ENCODE peak calls at places on chromosome 16, in four cellular contexts. A, J, K and W are unnamed samples.

GRCh38 chr16:56370836-56371235 is 54.5 kb downstream of the AMFR start:
- DNase-seq in K (no peak), J (no peak), A (no peak), W (no peak)

GRCh38 chr16:11328172-11329079 is 16.8 kb upstream of the RMI2 start:
- DNase-seq in K (peak; percentile 86), A (no peak), J (no peak), W (peak; percentile 95)

GRCh38 chr16:70777973-70778406 is 23.0 kb downstream of the VAC14 start:
- DNase-seq in K (no peak), J (peak; percentile 42), A (no peak), W (no peak)

GRCh38 chr16:74727903-74728302 is 27.2 kb upstream of the MLKL start:
- DNase-seq in K (no peak), J (no peak), A (no peak), W (no peak)

GRCh38 chr16:79066621-79067020 is 533.9 kb downstream of the MAF start:
- DNase-seq in K (no peak), J (no peak), A (no peak), W (no peak)

GRCh38 chr16:87681990-87682570 is 79.8 kb downstream of the JPH3 start:
- DNase-seq in A (no peak), K (no peak), J (no peak), W (no peak)

GRCh38 chr16:85422374-85423185 is 190.5 kb upstream of the GSE1 start:
- DNase-seq in K (no peak), J (peak; percentile 67), A (no peak), W (no peak)

GRCh38 chr16:17343028-17343427 is 127.7 kb downstream of the XYLT1 start:
- DNase-seq in J (no peak), K (peak; percentile 54), A (no peak), W (peak; percentile 63)

GRCh38 chr16:12575288-12575687 is 228.4 kb downstream of the CPPED1 start:
- DNase-seq in J (peak; percentile 12), A (no peak), K (no peak), W (no peak)

GRCh38 chr16:14493791-14494190 is 136.3 kb downstream of the PARN start:
- DNase-seq in K (no peak), J (no peak), A (no peak), W (no peak)

GRCh38 chr16:1220841-1221627 is 4.0 kb downstream of the TPSG1 start:
- DNase-seq in K (no peak), J (no peak), A (no peak), W (no peak)

GRCh38 chr16:85564277-85565051 is 48.7 kb upstream of the GSE1 start:
- DNase-seq in K (no peak), J (no peak), A (no peak), W (no peak)

GRCh38 chr16:58346831-58347371 is 45.4 kb upstream of the GINS3 start:
- DNase-seq in K (no peak), J (no peak), A (no peak), W (no peak)

GRCh38 chr16:75606507-75606906 is 16.6 kb downstream of the ADAT1 start:
- DNase-seq in J (no peak), A (no peak), K (no peak), W (no peak)

GRCh38 chr16:53629151-53629550 is 74.5 kb downstream of the RPGRIP1L start:
- DNase-seq in A (no peak), K (no peak), J (no peak), W (no peak)

GRCh38 chr16:58661199-58661830 is 23.3 kb downstream of the SLC38A7 start:
- DNase-seq in A (no peak), K (peak; percentile 75), J (peak; percentile 77), W (no peak)

GRCh38 chr16:31754998-31755615 is 118.5 kb upstream of the ZNF267 start:
- DNase-seq in A (no peak), J (no peak), K (no peak), W (no peak)

GRCh38 chr16:78072275-78072674 is 27.2 kb upstream of the WWOX start:
- DNase-seq in J (no peak), A (no peak), K (no peak), W (no peak)

GRCh38 chr16:81645303-81645702 is 133.8 kb upstream of the PLCG2 start:
- DNase-seq in A (no peak), J (no peak), K (no peak), W (no peak)

GRCh38 chr16:88285514-88285822 is 97.3 kb upstream of the ZNF469 start:
- DNase-seq in J (no peak), A (no peak), K (no peak), W (no peak)

GRCh38 chr16:57723170-57723569 is 12.4 kb upstream of the KATNB1 start:
- DNase-seq in J (peak; percentile 65), K (no peak), A (no peak), W (no peak)

GRCh38 chr16:83701494-83701893 is 106.3 kb upstream of the HSBP1 start:
- DNase-seq in K (peak; percentile 18), J (no peak), A (no peak), W (no peak)

GRCh38 chr16:50624449-50624782 is 56.7 kb downstream of the SNX20 start:
- DNase-seq in K (no peak), A (no peak), J (no peak), W (no peak)

GRCh38 chr16:81189100-81189664 is 49.3 kb upstream of the BCO1 start:
- DNase-seq in J (peak; percentile 93), K (no peak), A (no peak), W (no peak)

GRCh38 chr16:77723108-77723514 is 797 bp downstream of the NUDT7 start:
- DNase-seq in K (peak; percentile 16), J (no peak), A (no peak), W (no peak)

GRCh38 chr16:57797526-57798266 is 4.6 kb downstream of the KIFC3 start:
- DNase-seq in K (no peak), J (no peak), A (no peak), W (no peak)

GRCh38 chr16:31499928-31500327 is 8.3 kb downstream of the RUSF1 start:
- DNase-seq in J (peak; percentile 39), A (no peak), K (no peak), W (no peak)

GRCh38 chr16:26765087-26765486 is 301.6 kb upstream of the C16orf82 start:
- DNase-seq in J (no peak), A (no peak), K (no peak), W (no peak)

GRCh38 chr16:35910409-35910808 is 2451.0 kb downstream of the TP53TG3F start:
- DNase-seq in A (no peak), J (no peak), K (no peak), W (no peak)

GRCh38 chr16:24988593-24989338 is 26.4 kb downstream of the ARHGAP17 start:
- DNase-seq in K (no peak), J (no peak), A (no peak), W (no peak)

GRCh38 chr16:9787717-9788116 is 394.5 kb downstream of the GRIN2A start:
- DNase-seq in A (no peak), K (no peak), J (no peak), W (peak; percentile 15)

GRCh38 chr16:58339452-58339938 is 44.7 kb upstream of the PRSS54 start:
- DNase-seq in J (no peak), A (no peak), K (no peak), W (no peak)

GRCh38 chr16:77470851-77471250 is 36.0 kb upstream of the ADAMTS18 start:
- DNase-seq in J (no peak), A (no peak), K (no peak), W (no peak)

GRCh38 chr16:19926449-19927390 is 42.1 kb upstream of the GPRC5B start:
- DNase-seq in A (no peak), K (no peak), J (no peak), W (no peak)